ENCODE peak calls at places on chromosomes 7 and 10, in ten cellular contexts. W is stromal cell of bone marrow; D is activated CD8-positive, alpha-beta memory T cell treated with anti-CD3 and anti-CD28 coated beads, Interleukin-2, amount 50 U/mL, for 48 hours; L is tibial artery; M is DMS153; U is T-helper 2 cell; F is Right ventricle myocardium inferior; J is caudate nucleus; N is activated naive CD4-positive, alpha-beta T cell treated with Interleukin-2 at 50 U/mL for 16 hours; T is stimulated activated naive CD8-positive, alpha-beta T cell treated with anti-CD3 and anti-CD28 coated beads, Interleukin-15, amount 100 ng/mL, for 72 hours. I is an unnamed sample.

GRCh38 chr10:33155720-33156638 is 178.5 kb downstream of the NRP1 start:
- DNase-seq in L (no peak), U (peak), J (no peak), W (peak), T (peak), N (peak), F (no peak), D (no peak), M (peak), I (peak)

GRCh38 chr10:99681553-99681952 is 22.2 kb downstream of the ENTPD7 start:
- DNase-seq in N (no peak), D (no peak), M (no peak), F (no peak), T (no peak), W (peak), L (no peak), U (no peak), J (no peak), I (no peak)

GRCh38 chr10:101014230-101014884 is 14.7 kb downstream of the LZTS2 start:
- DNase-seq in L (peak), W (peak), T (peak), M (no peak), U (peak), N (peak), F (peak), D (peak), J (peak), I (peak)

GRCh38 chr10:128448796-128449195 is 322.6 kb upstream of the MKI67 start:
- DNase-seq in L (no peak), N (no peak), M (no peak), W (no peak), J (no peak), T (no peak), U (no peak), F (no peak), D (no peak), I (peak)

GRCh38 chr10:49296382-49296781 is 2.6 kb upstream of the C10orf71 start:
- DNase-seq in U (no peak), N (no peak), L (no peak), D (no peak), T (no peak), M (no peak), F (no peak), J (no peak), W (no peak), I (no peak)

GRCh38 chr10:70510453-70510852 is 31.9 kb downstream of the PALD1 start:
- DNase-seq in D (no peak), J (no peak), W (no peak), M (no peak), L (no peak), T (no peak), U (no peak), N (no peak), F (no peak), I (no peak)

GRCh38 chr7:2709553-2710165 is 21.7 kb downstream of the AMZ1 start:
- DNase-seq in N (peak), T (peak), M (no peak), L (no peak), F (no peak), U (peak), W (no peak), J (peak), D (peak), I (peak)

GRCh38 chr10:37860494-37861190 is 3.2 kb upstream of the ZNF248 start:
- DNase-seq in U (peak), J (no peak), W (peak), M (no peak), L (no peak), F (no peak), T (no peak), N (no peak), D (no peak), I (peak)

GRCh38 chr10:132461683-132462231 is 64.8 kb downstream of the PWWP2B start:
- DNase-seq in L (no peak), U (no peak), N (no peak), T (no peak), W (no peak), J (no peak), D (no peak), M (no peak), F (peak), I (no peak)

GRCh38 chr10:3807928-3808496 is 23.0 kb upstream of the KLF6 start:
- DNase-seq in N (no peak), W (no peak), L (no peak), D (no peak), F (no peak), M (no peak), U (peak), J (no peak), T (no peak), I (peak)